ENCODE peak calls at places on chromosomes 2 and 18, in eight cellular contexts. A is chondrocyte, V is tibial nerve, O is stomach, T is WTC11, I is AG10803, Y is lower leg skin, H is nephron progenitor cell. S is an unnamed sample.

GRCh38 chr2:25161055-25161781 is 7.2 kb downstream of the POMC start:
- DNase-seq in O (peak), A (peak), Y (no peak), T (peak), V (no peak), H (no peak), I (peak), S (no peak)

GRCh38 chr2:1993711-1994682 is 249.7 kb upstream of the PXDN start:
- DNase-seq in V (no peak), O (no peak), Y (peak), I (no peak), H (no peak), T (no peak), A (no peak), S (no peak)

GRCh38 chr2:40101076-40101688 is 322.1 kb upstream of the THUMPD2 start:
- DNase-seq in Y (no peak), O (no peak), V (no peak), I (peak), A (no peak), H (no peak), T (no peak), S (no peak)

GRCh38 chr2:191679818-191680600 is 2.1 kb downstream of the NABP1 start:
- DNase-seq in I (peak), T (no peak), A (no peak), Y (no peak), H (no peak), V (no peak), O (no peak), S (no peak)

GRCh38 chr2:85862426-85862825 is 26.4 kb downstream of the ST3GAL5 start:
- DNase-seq in Y (no peak), T (no peak), V (no peak), O (no peak), H (no peak), A (no peak), I (no peak), S (no peak)

GRCh38 chr18:34995746-34996145 is 45.5 kb upstream of the MAPRE2 start:
- DNase-seq in A (no peak), I (no peak), V (no peak), O (no peak), Y (no peak), H (no peak), T (no peak), S (no peak)

GRCh38 chr2:14492920-14493503 is 139.5 kb upstream of the LRATD1 start:
- DNase-seq in T (no peak), I (peak), O (no peak), H (no peak), A (no peak), V (no peak), Y (no peak), S (no peak)

GRCh38 chr18:36786686-36787085 is 42.1 kb downstream of the TPGS2 start:
- DNase-seq in A (no peak), H (no peak), T (no peak), O (no peak), Y (peak), I (peak), V (peak), S (no peak)

GRCh38 chr18:46718501-46719341 is 38.1 kb downstream of the ST8SIA5 start:
- DNase-seq in I (peak), A (no peak), V (no peak), O (no peak), Y (no peak), T (no peak), H (no peak), S (no peak)

GRCh38 chr2:56741601-56742102 is 557.9 kb downstream of the CCDC85A start:
- DNase-seq in H (no peak), Y (no peak), V (no peak), O (no peak), T (no peak), A (no peak), I (peak), S (peak)

GRCh38 chr2:203804070-203804469 is 63.5 kb upstream of the CTLA4 start:
- DNase-seq in V (no peak), I (peak), H (no peak), Y (no peak), O (no peak), A (no peak), T (no peak), S (peak)

GRCh38 chr2:204274991-204275390 is 270.3 kb upstream of the PARD3B start:
- DNase-seq in A (no peak), I (no peak), H (no peak), Y (no peak), V (no peak), O (no peak), T (no peak), S (no peak)

GRCh38 chr18:711693-712400 is 583 bp downstream of the ENOSF1 start:
- DNase-seq in V (peak), Y (peak), A (no peak), T (peak), I (peak), O (peak), H (peak), S (peak)

GRCh38 chr2:235638541-235639192 is 144.8 kb downstream of the AGAP1 start:
- DNase-seq in Y (no peak), A (no peak), T (no peak), O (no peak), H (no peak), I (no peak), V (no peak), S (no peak)

GRCh38 chr2:166384774-166385173 is 9.0 kb upstream of the SCN9A start:
- DNase-seq in V (no peak), H (no peak), Y (no peak), A (no peak), O (no peak), I (peak), T (no peak), S (no peak)

GRCh38 chr18:58605027-58606020 is 23.6 kb downstream of the ALPK2 start:
- DNase-seq in A (no peak), V (no peak), T (no peak), I (peak), Y (peak), H (no peak), O (no peak), S (no peak)

GRCh38 chr2:71108091-71108490 is 21.9 kb downstream of the MCEE start:
- DNase-seq in Y (no peak), V (no peak), I (no peak), H (no peak), A (no peak), T (no peak), O (no peak), S (no peak)

GRCh38 chr18:79986726-79987125 is 1.6 kb downstream of the TXNL4A start:
- DNase-seq in A (no peak), V (no peak), T (no peak), Y (no peak), H (no peak), O (no peak), I (no peak), S (no peak)

GRCh38 chr2:237315170-237315880 is 98.6 kb downstream of the COL6A3 start:
- DNase-seq in H (peak), I (peak), A (peak), T (no peak), V (peak), O (peak), Y (peak), S (no peak)

GRCh38 chr18:2994603-2995432 is 18.1 kb downstream of the LPIN2 start:
- DNase-seq in H (no peak), I (peak), Y (no peak), A (no peak), O (no peak), V (no peak), T (peak), S (no peak)

GRCh38 chr18:79640875-79641274 is 38.7 kb upstream of the CTDP1 start:
- DNase-seq in H (no peak), Y (no peak), O (no peak), I (no peak), T (no peak), A (no peak), V (no peak), S (no peak)

GRCh38 chr2:241803387-241804325 is 5.3 kb upstream of the NEU4 start:
- DNase-seq in Y (peak), I (peak), T (no peak), A (peak), O (no peak), H (peak), V (no peak), S (no peak)

GRCh38 chr2:22616031-22616430 is 768.9 kb upstream of the KLHL29 start:
- DNase-seq in H (no peak), I (no peak), Y (no peak), T (peak), V (no peak), A (no peak), O (no peak), S (no peak)
- TF ChIP-seq CTCF in H (no peak), I (no peak), Y (no peak), T (no peak), V (no peak), A (no peak), O (no peak), S (no peak)

DNA sequence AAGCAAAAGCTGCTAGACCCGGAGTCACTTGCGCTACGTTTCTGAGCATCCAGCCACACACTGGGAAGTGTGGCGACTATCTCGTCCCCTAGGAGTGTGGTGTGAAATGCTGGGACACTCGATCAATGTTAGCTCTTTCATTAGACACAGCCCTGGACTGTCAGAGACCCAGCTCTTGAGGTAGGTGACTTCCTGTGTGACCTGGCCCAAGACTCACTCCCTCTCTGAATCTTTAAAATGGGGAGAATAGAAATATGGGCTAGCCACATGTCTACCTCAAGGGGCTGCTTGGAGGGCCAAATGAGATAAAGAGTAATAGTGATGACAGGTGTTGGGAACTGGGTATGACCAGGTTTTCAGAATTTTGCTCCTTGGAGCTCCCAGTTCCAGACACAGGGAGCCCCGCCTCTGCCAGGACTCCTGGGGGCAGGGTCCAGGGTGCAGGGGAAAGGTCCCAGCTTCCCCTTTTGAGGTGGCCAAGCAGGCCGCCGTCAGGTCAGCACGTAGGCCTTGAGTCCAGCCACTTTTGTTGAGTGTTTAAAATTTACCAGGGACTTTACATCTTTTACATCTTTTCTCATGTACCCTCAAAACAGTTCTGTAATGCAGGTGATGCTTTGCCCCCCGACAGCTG is 36.0 kb downstream of the CTIF start:
- DNase-seq in H (no peak), A (no peak), I (no peak), Y (no peak), O (no peak), V (no peak), T (no peak), S (no peak)
- TF ChIP-seq CTCF in H (no peak), A (no peak), I (no peak), Y (no peak), O (no peak), V (no peak), T (no peak), S (no peak)

GRCh38 chr18:73850782-73851181 is 296.9 kb downstream of the FBXO15 start:
- DNase-seq in I (no peak), V (no peak), T (no peak), Y (peak), O (no peak), A (no peak), H (no peak), S (no peak)
- TF ChIP-seq CTCF in I (no peak), V (no peak), T (no peak), Y (no peak), O (no peak), A (no peak), H (no peak), S (no peak)

DNA sequence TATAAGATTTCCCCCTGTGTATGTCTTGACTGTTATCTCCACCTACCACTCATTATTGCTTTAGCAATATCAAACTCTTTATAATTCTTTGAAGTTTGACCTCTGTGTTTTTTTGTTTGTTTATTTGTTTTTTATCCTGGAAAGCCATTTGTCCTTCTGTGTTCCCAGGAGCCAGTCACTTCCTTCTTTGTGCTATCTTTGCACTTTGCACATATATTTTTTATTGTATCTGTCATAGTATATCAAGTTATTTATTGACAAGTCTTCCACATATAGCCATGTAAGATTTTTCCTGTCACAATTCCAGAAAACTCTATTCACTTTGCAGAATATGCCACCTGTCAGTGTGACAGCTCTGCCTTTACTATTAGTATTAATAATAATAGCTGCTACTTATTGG is 66.2 kb downstream of the RND3 start:
- DNase-seq in V (no peak), A (no peak), H (no peak), O (no peak), I (no peak), Y (no peak), T (no peak), S (no peak)
- TF ChIP-seq CTCF in V (no peak), A (no peak), H (no peak), O (no peak), I (no peak), Y (no peak), T (no peak), S (no peak)

GRCh38 chr2:219175486-219175885 is 1.2 kb downstream of the CNPPD1 start:
- DNase-seq in Y (peak), O (no peak), T (no peak), A (no peak), I (no peak), V (no peak), H (no peak), S (no peak)

GRCh38 chr2:219172231-219173154 is 2.7 kb upstream of the SLC23A3 start:
- DNase-seq in I (no peak), Y (peak), H (no peak), A (no peak), O (no peak), T (no peak), V (no peak), S (no peak)

GRCh38 chr2:219173176-219173575 is 3.3 kb upstream of the SLC23A3 start:
- DNase-seq in H (no peak), V (no peak), I (no peak), Y (peak), A (no peak), O (no peak), T (no peak), S (no peak)

GRCh38 chr2:219174801-219175200 is 1.9 kb downstream of the CNPPD1 start:
- DNase-seq in H (no peak), O (no peak), A (no peak), Y (peak), V (no peak), I (no peak), T (no peak), S (no peak)

DNA sequence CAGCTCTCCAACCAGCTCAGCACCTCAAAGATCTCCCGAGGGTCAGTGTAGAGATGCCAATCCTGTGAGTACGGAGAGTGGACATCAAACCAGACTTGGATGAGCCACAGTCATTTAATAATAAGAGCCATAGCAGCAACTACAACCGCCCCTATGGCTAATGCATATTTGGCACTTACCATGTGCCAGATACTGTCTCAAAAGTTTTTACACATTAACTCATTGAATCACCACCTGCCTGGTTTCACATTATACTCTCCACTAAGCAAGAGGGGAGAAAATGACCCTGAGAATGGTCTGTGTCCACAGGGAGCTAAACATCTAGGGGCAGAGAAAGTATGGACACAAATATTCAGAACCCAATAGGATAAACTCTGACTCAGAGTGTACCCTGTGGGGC is 2.6 kb downstream of the CNPPD1 start:
- DNase-seq in T (no peak), O (no peak), V (no peak), Y (no peak), A (no peak), I (no peak), H (no peak), S (no peak)
- TF ChIP-seq CTCF in T (no peak), O (no peak), V (no peak), Y (no peak), A (no peak), I (no peak), H (no peak), S (no peak)

GRCh38 chr2:63027220-63027619 is 23.4 kb upstream of the OTX1 start:
- DNase-seq in O (no peak), I (no peak), V (no peak), Y (no peak), H (no peak), A (no peak), T (no peak), S (no peak)

GRCh38 chr2:63029058-63029457 is 21.6 kb upstream of the OTX1 start:
- DNase-seq in O (no peak), A (no peak), T (no peak), H (no peak), V (no peak), Y (no peak), I (no peak), S (no peak)

GRCh38 chr2:63018439-63018838 is 32.2 kb upstream of the OTX1 start:
- DNase-seq in H (no peak), V (no peak), A (no peak), O (no peak), I (no peak), Y (no peak), T (no peak), S (no peak)

GRCh38 chr2:63023444-63023843 is 27.2 kb upstream of the OTX1 start:
- DNase-seq in Y (no peak), T (peak), V (no peak), O (no peak), H (no peak), A (no peak), I (no peak), S (no peak)
- TF ChIP-seq CTCF in Y (no peak), T (peak), V (no peak), O (no peak), H (no peak), A (peak), I (peak), S (no peak)